ENCODE peak calls at places on chromosomes 12 and 14, in six cellular contexts. G is A549; U is substantia nigra; R is right lobe of liver; Q is HTR-8/SVneo; L is stimulated activated CD4-positive, alpha-beta T cell treated with anti-CD3 and anti-CD28 coated beads, Interleukin-1b, Interleukin-23, amount 100 ng/mL, for 1 hour. H is an unnamed sample.

GRCh38 chr12:105493091-105493615 is 162.7 kb downstream of the C12orf75 start:
- DNase-seq in G (no peak), U (no peak), R (no peak), Q (no peak), L (no peak), H (no peak)

GRCh38 chr12:127898616-127899015 is 368.4 kb upstream of the TMEM132C start:
- DNase-seq in G (no peak), U (no peak), R (no peak), Q (no peak), L (no peak), H (no peak)

GRCh38 chr12:132196038-132196872 is 52.0 kb downstream of the NOC4L start:
- DNase-seq in G (no peak), U (no peak), R (peak), Q (no peak), L (no peak), H (no peak)

GRCh38 chr12:12913626-12914388 is 22.4 kb downstream of the GPRC5A start:
- DNase-seq in G (no peak), U (no peak), R (no peak), Q (no peak), L (no peak), H (no peak)

GRCh38 chr12:104499668-104500328 is 43.0 kb downstream of the CHST11 start:
- DNase-seq in G (no peak), U (no peak), R (no peak), Q (no peak), L (no peak), H (no peak)

GRCh38 chr12:12379831-12380730 is 23.2 kb downstream of the BORCS5 start:
- DNase-seq in G (no peak), U (no peak), R (no peak), Q (no peak), L (no peak), H (no peak)

GRCh38 chr14:24813819-24814259 is 179.8 kb upstream of the GZMB start:
- DNase-seq in G (no peak), U (no peak), R (peak), Q (no peak), L (no peak), H (no peak)

GRCh38 chr14:78363008-78363407 is 192.8 kb downstream of the NRXN3 start:
- DNase-seq in G (no peak), U (no peak), R (no peak), Q (no peak), L (no peak), H (no peak)

GRCh38 chr12:12349711-12350665 is at the start of gene MANSC1:
- DNase-seq in G (peak), U (peak), R (peak), Q (peak), L (no peak), H (peak)

GRCh38 chr14:95533822-95534221 is 1.0 kb upstream of the GLRX5 start:
- DNase-seq in G (no peak), U (no peak), R (no peak), Q (no peak), L (no peak), H (no peak)

GRCh38 chr12:49873361-49873934 is 30.3 kb downstream of the FAIM2 start:
- DNase-seq in G (no peak), U (no peak), R (no peak), Q (no peak), L (no peak), H (peak)

GRCh38 chr14:89652352-89652751 is 235.3 kb upstream of the FOXN3 start:
- DNase-seq in G (no peak), U (no peak), R (no peak), Q (no peak), L (no peak), H (no peak)

GRCh38 chr14:96634896-96635295 is 132.7 kb downstream of the PAPOLA start:
- DNase-seq in G (no peak), U (no peak), R (no peak), Q (no peak), L (no peak), H (no peak)

GRCh38 chr12:100225491-100225890 is 24.9 kb downstream of the ACTR6 start:
- DNase-seq in G (no peak), U (no peak), R (no peak), Q (no peak), L (no peak), H (no peak)

GRCh38 chr12:12749433-12749832 is 32.3 kb downstream of the CDKN1B start:
- DNase-seq in G (no peak), U (peak), R (no peak), Q (no peak), L (no peak), H (no peak)

GRCh38 chr12:111312708-111313107 is 56.2 kb downstream of the PHETA1 start:
- DNase-seq in G (no peak), U (no peak), R (no peak), Q (no peak), L (no peak), H (no peak)

GRCh38 chr12:131242741-131243496 is 289.2 kb downstream of the ADGRD1 start:
- DNase-seq in G (peak), U (no peak), R (no peak), Q (no peak), L (no peak), H (no peak)

GRCh38 chr14:72523397-72524157 is 370.3 kb downstream of the DPF3 start:
- DNase-seq in G (no peak), U (no peak), R (no peak), Q (no peak), L (no peak), H (no peak)

GRCh38 chr12:110590806-110591326 is 7.7 kb upstream of the PPTC7 start:
- DNase-seq in G (no peak), U (no peak), R (no peak), Q (no peak), L (no peak), H (no peak)